ENCODE peak calls at places on chromosomes 3 and 15, in nine cellular contexts. F is H9, K is heart right ventricle, J is HFF-Myc, P is chondrocyte, T is GM20000, O is esophagus muscularis mucosa, C is heart left ventricle, Q is mucosa of descending colon. H is an unnamed sample.

GRCh38 chr3:54703906-54704305 is 224.0 kb downstream of the LRTM1 start:
- DNase-seq in T (no peak), O (no peak), J (no peak), C (no peak), F (no peak), K (no peak), P (no peak), Q (no peak), H (no peak)

GRCh38 chr3:65605876-65606432 is 432.8 kb downstream of the MAGI1 start:
- DNase-seq in J (no peak), F (no peak), Q (no peak), T (no peak), C (no peak), K (no peak), O (no peak), P (no peak), H (no peak)

GRCh38 chr3:27504749-27505148 is 20.6 kb upstream of the SLC4A7 start:
- DNase-seq in C (no peak), Q (no peak), O (no peak), P (no peak), F (no peak), T (no peak), J (no peak), K (no peak), H (no peak)

GRCh38 chr15:98823012-98823458 is 174.7 kb downstream of the IGF1R start:
- DNase-seq in J (peak; percentile 74), P (no peak), Q (no peak), K (no peak), F (peak; percentile 83), C (no peak), O (no peak), T (no peak), H (peak; percentile 73)

GRCh38 chr3:138371070-138371950 is 22.9 kb downstream of the MRAS start:
- DNase-seq in Q (no peak), T (peak; percentile 82), J (no peak), P (no peak), F (no peak), C (no peak), O (no peak), K (no peak), H (no peak)

GRCh38 chr3:169120928-169121327 is 542.6 kb downstream of the MECOM start:
- DNase-seq in O (no peak), K (no peak), P (no peak), F (no peak), T (no peak), J (no peak), C (no peak), Q (no peak), H (no peak)

GRCh38 chr3:62237296-62237948 is 135.9 kb downstream of the FEZF2 start:
- DNase-seq in F (no peak), Q (no peak), C (no peak), O (no peak), P (no peak), T (no peak), J (no peak), K (peak; percentile 19), H (no peak)

GRCh38 chr3:40930131-40930538 is 269.2 kb upstream of the CTNNB1 start:
- DNase-seq in K (no peak), P (no peak), F (no peak), C (no peak), O (no peak), J (no peak), Q (no peak), T (no peak), H (no peak)

GRCh38 chr15:58755956-58756355 is 6.4 kb upstream of the ADAM10 start:
- DNase-seq in K (no peak), Q (no peak), F (no peak), C (no peak), J (no peak), T (no peak), P (no peak), O (no peak), H (no peak)

GRCh38 chr3:13034109-13034800 is 39.0 kb downstream of the IQSEC1 start:
- DNase-seq in F (no peak), O (no peak), Q (no peak), C (no peak), J (no peak), K (no peak), T (no peak), P (no peak), H (no peak)

GRCh38 chr3:84885199-84885882 is 73.4 kb upstream of the CADM2 start:
- DNase-seq in T (no peak), O (no peak), J (no peak), C (peak; percentile 23), Q (no peak), P (no peak), K (no peak), F (no peak), H (no peak)

GRCh38 chr15:27561816-27562215 is 537.3 kb downstream of the OCA2 start:
- DNase-seq in O (no peak), Q (no peak), C (no peak), T (no peak), J (no peak), F (no peak), K (no peak), P (no peak), H (no peak)

GRCh38 chr3:23953523-23953922 is 8.4 kb downstream of the NR1D2 start:
- DNase-seq in F (no peak), Q (no peak), C (no peak), K (no peak), T (no peak), O (no peak), P (no peak), J (no peak), H (no peak)

GRCh38 chr3:73060302-73060723 is 1.1 kb upstream of the EBLN2 start:
- DNase-seq in C (no peak), J (peak; percentile 24), Q (no peak), P (no peak), K (no peak), F (no peak), T (no peak), O (no peak), H (no peak)

GRCh38 chr3:63588897-63589296 is 63.6 kb upstream of the SNTN start:
- DNase-seq in K (no peak), P (no peak), Q (no peak), F (no peak), J (no peak), T (no peak), O (no peak), C (no peak), H (no peak)

GRCh38 chr3:11235385-11235784 is 36.8 kb upstream of the ATG7 start:
- DNase-seq in C (no peak), O (no peak), T (no peak), K (no peak), F (no peak), J (no peak), P (no peak), Q (no peak), H (no peak)

GRCh38 chr15:77097317-77097721 is 26.4 kb upstream of the TSPAN3 start:
- DNase-seq in K (no peak), F (no peak), Q (no peak), O (no peak), J (no peak), P (no peak), C (no peak), T (no peak), H (no peak)

GRCh38 chr15:77096541-77096940 is 25.6 kb upstream of the TSPAN3 start:
- DNase-seq in T (no peak), C (no peak), J (no peak), F (no peak), K (no peak), Q (no peak), P (no peak), O (no peak), H (no peak)

GRCh38 chr15:77097921-77098320 is 27.0 kb upstream of the TSPAN3 start:
- DNase-seq in T (no peak), P (no peak), J (no peak), F (no peak), O (no peak), K (no peak), Q (no peak), C (no peak), H (no peak)

GRCh38 chr15:77096131-77096530 is 25.2 kb upstream of the TSPAN3 start:
- DNase-seq in T (no peak), J (no peak), K (no peak), O (no peak), Q (no peak), C (no peak), P (no peak), F (no peak), H (no peak)

DNA sequence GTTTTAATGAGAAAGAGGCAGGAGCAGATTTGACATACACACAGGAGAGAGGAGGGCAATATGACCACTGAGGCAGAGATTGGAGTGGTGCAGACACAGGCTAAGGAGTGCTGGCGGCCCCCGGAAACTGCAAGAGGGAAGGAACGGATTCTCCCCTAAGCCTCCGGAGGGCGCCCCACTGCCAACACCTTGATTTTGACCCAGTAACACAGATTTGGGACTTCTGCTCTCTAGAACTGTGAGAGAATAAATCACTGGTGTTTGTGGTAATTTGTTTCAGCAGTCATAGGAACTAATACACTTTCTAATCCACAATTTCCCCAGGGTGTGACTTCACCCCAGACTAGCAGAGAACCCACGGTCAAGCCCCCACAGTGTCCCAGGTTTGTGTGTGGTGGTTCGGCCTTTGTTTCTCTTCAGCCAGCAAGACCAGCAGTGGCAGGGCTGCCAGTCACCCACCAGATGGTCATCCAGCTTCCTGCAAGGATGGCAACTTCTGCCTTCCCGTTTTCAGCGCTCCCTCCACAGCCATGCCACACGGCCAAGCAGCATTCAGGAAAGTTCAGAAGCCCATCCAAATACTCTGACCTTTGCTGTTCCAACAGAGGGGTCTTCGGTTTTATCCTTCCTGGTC is 23.6 kb upstream of the TSPAN3 start:
- DNase-seq in Q (no peak), O (no peak), K (no peak), J (no peak), F (peak; percentile 65), P (no peak), T (no peak), C (no peak), H (no peak)
- TF ChIP-seq CTCF in Q (no peak), O (no peak), K (no peak), J (peak; percentile 51), F (peak; percentile 74), P (peak; percentile 55), T (no peak), C (no peak), H (peak; percentile 60)

GRCh38 chr3:164673738-164674137 is 404.6 kb downstream of the SI start:
- DNase-seq in O (no peak), F (no peak), J (no peak), C (no peak), Q (no peak), P (no peak), T (no peak), K (no peak), H (no peak)
- TF ChIP-seq CTCF in O (no peak), F (peak; percentile 31), J (no peak), C (no peak), Q (no peak), P (peak; percentile 17), T (no peak), K (no peak), H (no peak)

GRCh38 chr3:159532577-159532976 is 456.1 kb upstream of the IL12A start:
- DNase-seq in C (no peak), P (no peak), O (no peak), F (no peak), Q (no peak), K (no peak), J (no peak), T (no peak), H (no peak)

GRCh38 chr3:159528251-159528895 is 460.3 kb upstream of the IL12A start:
- DNase-seq in P (no peak), O (no peak), J (no peak), K (no peak), Q (no peak), C (no peak), T (no peak), F (no peak), H (no peak)
- TF ChIP-seq CTCF in P (no peak), O (no peak), J (no peak), K (no peak), Q (no peak), C (no peak), T (no peak), F (no peak), H (no peak)

GRCh38 chr15:64690578-64691296 is 84.7 kb downstream of the RBPMS2 start:
- DNase-seq in C (no peak), J (no peak), F (no peak), P (no peak), Q (no peak), T (no peak), O (no peak), K (no peak), H (no peak)
- TF ChIP-seq CTCF in C (peak; percentile 27), J (peak; percentile 5), F (peak; percentile 47), P (peak; percentile 44), Q (no peak), T (no peak), O (no peak), K (no peak), H (peak; percentile 57)